ENCODE peak calls at places on chromosomes 11 and 22, in seven cellular contexts. F is fibroblast of the aortic adventitia, G is GM12865, S is Caco-2, M is A549, Z is fibroblast of mammary gland, O is colonic mucosa. W is an unnamed sample.
A peak's percentile ranks its signal among the peaks of the same experiment; 100 is the strongest.

GRCh38 chr11:20125927-20126326 is 34.3 kb downstream of the DBX1 start:
- DNase-seq in S (no peak), F (peak; percentile 75), G (no peak), O (no peak), Z (peak; percentile 62), M (peak; percentile 25), W (no peak)

GRCh38 chr22:19519041-19519926 is 4.9 kb downstream of the CLDN5 start:
- DNase-seq in F (no peak), G (no peak), O (no peak), S (no peak), Z (no peak), M (no peak), W (no peak)

GRCh38 chr11:44978961-44979331 is 28.3 kb upstream of the TP53I11 start:
- DNase-seq in G (no peak), Z (no peak), O (peak; percentile 93), F (no peak), M (peak; percentile 91), S (no peak), W (peak; percentile 100)

GRCh38 chr11:65522640-65523322 is 2.1 kb upstream of the SCYL1 start:
- DNase-seq in F (no peak), M (no peak), O (no peak), S (peak; percentile 74), G (no peak), Z (no peak), W (no peak)

GRCh38 chr11:121766138-121766537 is 313.4 kb upstream of the SORL1-AS1 start:
- DNase-seq in G (no peak), Z (no peak), S (no peak), O (no peak), F (no peak), M (no peak), W (no peak)

GRCh38 chr11:16771350-16772140 is 33.1 kb downstream of the C11orf58 start:
- DNase-seq in M (no peak), O (no peak), S (no peak), G (peak; percentile 41), F (no peak), Z (no peak), W (no peak)

GRCh38 chr11:92837595-92837994 is 131.9 kb upstream of the MTNR1B start:
- DNase-seq in O (no peak), S (no peak), G (no peak), Z (no peak), F (no peak), M (no peak), W (peak; percentile 35)

GRCh38 chr11:120025606-120026335 is 112.1 kb downstream of the TRIM29 start:
- DNase-seq in O (peak; percentile 9), G (no peak), S (no peak), Z (no peak), F (no peak), M (no peak), W (no peak)

GRCh38 chr11:110715541-110715940 is 3.3 kb upstream of the ARHGAP20 start:
- DNase-seq in S (no peak), G (no peak), Z (peak; percentile 58), F (peak; percentile 95), O (no peak), M (no peak), W (no peak)

GRCh38 chr11:111603633-111604130 is 1.4 kb downstream of the SIK2 start:
- DNase-seq in Z (peak; percentile 33), F (peak; percentile 38), O (no peak), G (no peak), S (no peak), M (no peak), W (no peak)

GRCh38 chr22:43811777-43812148 is 342 bp downstream of the EFCAB6 start:
- DNase-seq in O (no peak), F (peak; percentile 49), Z (peak; percentile 62), S (no peak), M (no peak), G (peak; percentile 24), W (no peak)

GRCh38 chr11:118401880-118402590 is 629 bp downstream of the ATP5MG start:
- DNase-seq in S (no peak), M (peak; percentile 10), G (no peak), F (peak; percentile 87), Z (peak; percentile 82), O (no peak), W (no peak)

GRCh38 chr11:119807841-119808240 is 78.8 kb upstream of the NECTIN1 start:
- DNase-seq in G (no peak), S (no peak), M (no peak), Z (no peak), O (no peak), F (no peak), W (no peak)

GRCh38 chr22:50174382-50175190 is 4.1 kb downstream of the PANX2 start:
- DNase-seq in F (no peak), G (no peak), Z (no peak), O (no peak), M (no peak), S (no peak), W (no peak)

GRCh38 chr11:128696930-128697329 is 3.1 kb downstream of the FLI1 start:
- DNase-seq in M (no peak), S (no peak), Z (no peak), F (no peak), G (no peak), O (no peak), W (no peak)
- H3K4me3 ChIP-seq in M (no peak overlapping the region), S (no peak overlapping the region), Z (no peak overlapping the region), F (peak overlapping the region; percentile 82), G (peak overlapping the region; percentile 68), O (no peak overlapping the region), W (no peak overlapping the region)

GRCh38 chr11:47980907-47981621 is 705 bp downstream of the PTPRJ start:
- DNase-seq in O (peak; percentile 60), G (peak; percentile 41), F (no peak), Z (no peak), M (peak; percentile 34), S (no peak), W (no peak)

GRCh38 chr11:47977651-47978050 is 2.7 kb upstream of the PTPRJ start:
- DNase-seq in M (no peak), O (no peak), F (no peak), G (no peak), S (no peak), Z (no peak), W (no peak)

GRCh38 chr11:47979378-47980092 is 824 bp upstream of the PTPRJ start:
- DNase-seq in S (no peak), Z (no peak), O (no peak), G (no peak), M (peak; percentile 64), F (no peak), W (no peak)

GRCh38 chr11:47981667-47982404 is 1.5 kb downstream of the PTPRJ start:
- DNase-seq in S (no peak), Z (no peak), F (no peak), O (peak; percentile 48), G (no peak), M (peak; percentile 39), W (no peak)

DNA sequence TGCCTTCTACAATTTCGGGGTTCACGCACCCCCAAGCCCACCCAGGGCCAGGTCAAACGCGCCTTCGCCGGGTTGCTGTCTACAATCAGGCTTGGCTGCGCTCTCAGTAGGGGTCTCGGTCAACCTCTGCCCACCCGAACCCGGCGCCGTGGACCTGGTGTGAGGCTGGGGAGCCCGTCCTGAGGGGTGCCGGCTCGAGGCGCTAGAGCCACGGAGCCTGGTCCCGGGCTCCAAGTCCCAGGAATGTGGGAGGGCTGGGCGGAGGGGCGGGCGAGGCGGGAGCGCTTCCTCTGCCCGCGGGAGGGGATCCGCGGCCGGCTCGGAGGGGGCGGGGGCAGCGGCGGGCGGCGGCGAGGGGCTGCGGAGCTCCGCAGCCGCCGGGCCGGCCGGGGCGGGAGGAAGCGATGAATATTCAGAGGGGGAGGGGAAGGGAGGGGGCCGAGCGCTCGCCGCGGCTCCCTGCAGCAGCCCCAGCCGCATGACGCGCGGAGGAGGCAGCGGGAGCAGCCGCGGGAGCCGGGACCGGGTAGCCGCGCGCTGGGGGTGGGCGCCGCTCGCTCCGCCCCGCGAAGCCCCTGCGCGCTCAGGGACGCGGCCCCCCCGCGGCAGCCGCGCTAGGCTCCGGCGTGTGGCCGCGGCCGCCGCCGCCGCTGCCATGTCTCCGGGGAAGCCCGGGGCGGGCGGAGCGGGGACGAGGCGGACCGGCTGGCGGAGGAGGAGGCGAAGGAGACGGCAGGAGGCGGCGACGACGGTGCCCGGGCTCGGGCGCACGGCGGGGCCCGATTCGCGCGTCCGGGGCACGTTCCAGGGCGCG is at the start of gene PTPRJ:
- DNase-seq in G (peak; percentile 49), M (peak; percentile 65), Z (no peak), O (peak; percentile 71), F (peak; percentile 37), S (peak; percentile 68), W (no peak)
- TF ChIP-seq CTCF in G (no peak), M (no peak), Z (no peak), O (no peak), F (no peak), S (no peak), W (peak; percentile 9)

GRCh38 chr11:128515766-128516466 is 71.4 kb downstream of the ETS1 start:
- DNase-seq in F (no peak), O (no peak), G (no peak), Z (peak; percentile 14), M (no peak), S (no peak), W (no peak)

GRCh38 chr11:128517457-128518230 is 69.7 kb downstream of the ETS1 start:
- DNase-seq in Z (peak; percentile 55), S (no peak), G (no peak), F (peak; percentile 57), M (no peak), O (no peak), W (no peak)

GRCh38 chr11:128516467-128516778 is 70.9 kb downstream of the ETS1 start:
- DNase-seq in G (no peak), F (no peak), O (no peak), S (no peak), M (no peak), Z (no peak), W (no peak)

GRCh38 chr11:128518493-128519207 is 68.7 kb downstream of the ETS1 start:
- DNase-seq in F (no peak), S (no peak), G (no peak), O (no peak), M (no peak), Z (peak; percentile 45), W (no peak)

GRCh38 chr11:128516886-128517285 is 70.5 kb downstream of the ETS1 start:
- DNase-seq in S (no peak), Z (peak; percentile 13), F (no peak), G (no peak), O (no peak), M (no peak), W (no peak)
- H3K4me3 ChIP-seq in S (no peak overlapping the region), Z (no peak overlapping the region), F (no peak overlapping the region), G (peak overlapping the region; percentile 93), O (peak overlapping the region; percentile 4), M (no peak overlapping the region), W (no peak overlapping the region)

DNA sequence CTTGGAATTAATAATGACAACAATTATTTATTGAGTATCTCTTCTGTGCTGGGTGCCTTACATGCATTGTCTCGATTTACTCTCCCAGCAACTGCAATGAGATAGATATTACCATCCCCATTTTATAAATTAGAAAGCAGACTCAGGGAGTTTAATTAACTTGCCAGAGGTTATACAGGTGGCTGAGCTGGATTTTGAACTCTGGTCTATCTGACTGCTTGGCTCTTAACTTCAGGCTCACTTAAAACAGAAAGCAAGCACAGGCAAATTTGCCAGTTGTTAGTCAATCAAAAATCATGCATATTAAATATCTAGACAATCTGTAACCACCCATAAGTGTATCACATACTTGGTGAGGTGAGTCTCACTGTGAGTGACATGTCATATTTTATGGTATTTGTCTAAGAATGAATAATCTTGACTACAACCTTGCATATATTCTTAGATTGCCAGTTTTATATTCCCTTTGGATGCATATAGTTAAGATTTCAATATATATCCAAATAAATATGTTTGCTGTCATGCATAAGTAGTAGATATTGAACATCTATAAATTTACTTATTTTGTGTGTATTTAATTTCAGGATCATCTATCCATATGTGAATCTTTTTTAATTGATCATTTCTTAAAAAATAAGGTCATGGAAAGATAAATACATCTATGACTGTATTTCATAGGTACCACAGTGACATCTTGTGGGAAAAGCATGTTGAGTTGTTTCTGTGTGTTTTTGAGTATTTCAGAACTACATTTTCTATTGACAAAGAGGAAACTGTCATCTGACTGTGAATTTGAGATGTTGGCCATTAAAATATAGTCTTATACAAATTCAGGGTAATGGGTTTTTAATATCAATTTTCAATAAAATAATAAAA is 112.0 kb upstream of the ARHGAP42 start:
- DNase-seq in S (no peak), G (no peak), Z (peak; percentile 54), O (no peak), F (peak; percentile 53), M (peak; percentile 43), W (peak; percentile 14)
- TF ChIP-seq CTCF in S (peak; percentile 36), G (no peak), Z (peak; percentile 39), O (no peak), F (peak; percentile 28), M (peak; percentile 44), W (peak; percentile 65)